ENCODE peak calls at places on chromosome X, in ten cellular contexts. O, A, V, M, G, B, W, U, I and L are unnamed samples.
A peak's percentile ranks its signal among the peaks of the same experiment; 100 is the strongest.

GRCh38 chrX:153750126-153750774 is 13.8 kb upstream of the PLXNB3 start:
- DNase-seq in O (no peak), A (no peak), V (no peak), M (no peak), G (no peak), B (no peak), W (no peak), U (no peak), I (no peak), L (no peak)

GRCh38 chrX:154436597-154437397 is at the start of gene GDI1:
- DNase-seq in O (peak; percentile 80), A (no peak), V (no peak), M (no peak), G (peak; percentile 62), B (peak; percentile 61), W (no peak), U (peak; percentile 56), I (peak; percentile 59), L (peak; percentile 90)

GRCh38 chrX:98350940-98351339 is 1467.2 kb downstream of the RPA4 start:
- DNase-seq in O (no peak), A (no peak), V (no peak), M (no peak), G (no peak), B (no peak), W (no peak), U (no peak), I (no peak), L (no peak)

GRCh38 chrX:119391279-119391678 is 7.9 kb upstream of the SLC25A43 start:
- DNase-seq in O (peak; percentile 27), A (no peak), V (peak; percentile 61), M (peak; percentile 19), G (peak; percentile 32), B (no peak), W (no peak), U (no peak), I (no peak), L (no peak)

GRCh38 chrX:123920065-123920785 is 41.3 kb upstream of the STAG2 start:
- DNase-seq in O (no peak), A (no peak), V (no peak), M (peak; percentile 38), G (peak; percentile 65), B (no peak), W (no peak), U (no peak), I (no peak), L (no peak)

GRCh38 chrX:140980271-140980670 is 22.1 kb upstream of the SPANXB1 start:
- DNase-seq in O (no peak), A (no peak), V (no peak), M (no peak), G (no peak), B (no peak), W (no peak), U (no peak), I (no peak), L (no peak)

GRCh38 chrX:69618803-69619202 is 2.9 kb downstream of the EDA start:
- DNase-seq in O (no peak), A (no peak), V (peak; percentile 18), M (peak; percentile 5), G (peak; percentile 3), B (no peak), W (no peak), U (peak; percentile 30), I (no peak), L (peak; percentile 11)

GRCh38 chrX:2342878-2343277 is 157.9 kb downstream of the DHRSX start:
- DNase-seq in O (no peak), A (no peak), V (no peak), M (peak; percentile 94), G (peak; percentile 62), B (no peak), W (no peak), U (no peak), I (no peak), L (no peak)

GRCh38 chrX:134469481-134469880 is 9.5 kb downstream of the HPRT1 start:
- DNase-seq in O (no peak), A (no peak), V (no peak), M (peak; percentile 14), G (peak; percentile 28), B (no peak), W (no peak), U (no peak), I (no peak), L (no peak)

GRCh38 chrX:151151668-151152267 is 24.6 kb upstream of the GPR50 start:
- DNase-seq in O (peak; percentile 38), A (no peak), V (peak; percentile 26), M (peak; percentile 16), G (peak; percentile 50), B (no peak), W (no peak), U (no peak), I (no peak), L (peak; percentile 28)

GRCh38 chrX:8864151-8864550 is 63.0 kb upstream of the FAM9A start:
- DNase-seq in O (no peak), A (no peak), V (no peak), M (no peak), G (no peak), B (no peak), W (no peak), U (no peak), I (no peak), L (no peak)

GRCh38 chrX:41670108-41670507 is 18.7 kb upstream of the GPR34 start:
- DNase-seq in O (no peak), A (no peak), V (no peak), M (no peak), G (peak; percentile 5), B (no peak), W (no peak), U (no peak), I (no peak), L (no peak)

GRCh38 chrX:18151661-18152060 is 69.0 kb downstream of the BEND2 start:
- DNase-seq in O (no peak), A (no peak), V (no peak), M (no peak), G (no peak), B (no peak), W (no peak), U (no peak), I (no peak), L (no peak)

GRCh38 chrX:102832661-102833060 is 104.4 kb upstream of the RAB40AL start:
- DNase-seq in O (no peak), A (no peak), V (no peak), M (peak; percentile 73), G (peak; percentile 70), B (no peak), W (no peak), U (no peak), I (no peak), L (no peak)

GRCh38 chrX:103063918-103064434 is at the start of gene BEX1:
- DNase-seq in O (no peak), A (no peak), V (no peak), M (peak; percentile 54), G (peak; percentile 0), B (no peak), W (peak; percentile 57), U (peak; percentile 63), I (peak; percentile 44), L (no peak)

DNA sequence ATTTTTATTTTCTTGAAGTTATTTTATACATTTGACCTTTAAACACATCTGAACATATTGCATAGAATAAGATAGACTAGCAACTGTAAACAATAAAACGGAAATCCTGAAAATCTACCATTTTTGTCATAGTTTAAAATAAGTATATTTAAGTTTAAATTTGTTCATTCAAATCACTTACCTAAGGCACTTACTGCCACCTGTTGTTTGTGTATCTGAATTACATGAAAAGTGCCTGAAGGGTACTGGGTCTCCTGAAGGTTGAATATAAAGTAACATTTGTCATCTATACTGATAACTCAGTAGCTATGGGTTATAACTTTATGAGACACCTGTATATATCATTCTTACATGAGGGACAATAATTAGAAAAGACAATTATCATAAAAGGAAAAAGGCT is 38.6 kb downstream of the TRPC5 start:
- DNase-seq in O (no peak), A (no peak), V (no peak), M (no peak), G (no peak), B (no peak), W (no peak), U (no peak), I (no peak), L (no peak)
- TF ChIP-seq CTCF in O (peak; percentile 8), A (no peak), V (no peak), M (no peak), G (peak; percentile 25), B (no peak), W (peak; percentile 79), U (no peak), I (peak; percentile 36), L (no peak)

GRCh38 chrX:117839544-117839943 is 277.1 kb downstream of the KLHL13 start:
- DNase-seq in O (no peak), A (no peak), V (no peak), M (no peak), G (no peak), B (no peak), W (no peak), U (no peak), I (no peak), L (no peak)
- TF ChIP-seq CTCF in O (no peak), A (no peak), V (no peak), M (no peak), G (no peak), B (no peak), W (no peak), U (no peak), I (no peak), L (no peak)

DNA sequence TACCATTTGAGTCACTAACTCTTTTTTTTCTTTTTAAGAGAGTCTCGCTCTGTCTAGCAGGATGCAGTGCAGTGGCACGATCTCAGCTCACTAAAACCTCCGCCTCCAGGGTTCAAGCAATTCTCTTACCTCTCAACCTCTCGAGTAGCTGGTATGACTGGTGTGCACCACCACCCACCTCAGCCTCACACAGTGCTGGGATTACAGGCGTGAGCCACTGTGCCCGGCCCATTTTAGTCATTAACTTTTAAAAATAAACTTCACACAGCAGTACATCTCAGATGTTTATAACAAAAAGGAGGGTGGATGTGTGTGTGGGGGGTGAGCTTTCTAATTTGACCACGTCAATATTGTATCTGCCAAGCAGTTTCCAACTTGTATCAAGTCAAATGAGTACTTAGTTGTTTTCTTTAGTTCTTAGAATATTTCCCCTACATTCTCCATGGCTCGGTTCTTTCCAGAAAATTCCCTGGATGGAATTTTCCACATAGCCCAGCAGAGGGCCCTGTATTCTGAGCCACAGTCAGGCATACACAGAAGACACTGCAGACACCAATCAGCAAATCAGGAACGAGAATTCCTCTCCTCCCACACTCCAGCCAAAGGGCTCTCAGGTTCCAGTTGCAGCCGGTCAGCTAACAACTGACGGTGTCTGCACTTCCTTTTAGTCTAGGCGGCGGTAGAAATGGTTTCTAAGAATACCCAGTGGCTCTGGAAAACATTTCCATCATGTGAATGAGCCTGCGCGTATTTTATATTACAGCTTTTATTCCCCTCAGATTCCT is 20.1 kb upstream of the ARAF start:
- DNase-seq in O (peak; percentile 58), A (peak; percentile 48), V (peak; percentile 79), M (peak; percentile 90), G (peak; percentile 88), B (no peak), W (peak; percentile 43), U (peak; percentile 85), I (peak; percentile 54), L (peak; percentile 34)
- TF ChIP-seq CTCF in O (peak; percentile 25), A (peak; percentile 44), V (peak; percentile 44), M (peak; percentile 72), G (peak; percentile 62), B (peak; percentile 19), W (peak; percentile 61), U (peak; percentile 78), I (peak; percentile 33), L (no peak)

DNA sequence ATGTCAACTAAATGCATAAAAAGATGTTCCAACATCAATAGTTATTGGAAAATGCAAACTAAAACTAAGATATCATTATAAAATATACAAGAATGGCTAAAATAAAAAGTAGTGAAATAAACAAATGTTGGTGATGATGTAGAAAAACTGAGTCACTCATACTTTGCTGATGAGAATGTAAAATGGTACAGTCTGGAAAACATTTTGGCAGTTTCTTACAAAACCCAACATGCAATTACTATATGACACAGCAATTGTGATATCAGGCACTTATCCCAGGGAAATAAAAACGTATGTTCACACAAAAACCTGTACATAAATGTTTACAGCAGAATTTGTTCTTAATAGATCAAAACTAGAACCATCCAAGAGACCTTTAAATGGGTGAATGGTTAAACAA is 182.6 kb downstream of the RTL9 start:
- DNase-seq in O (no peak), A (no peak), V (no peak), M (no peak), G (peak; percentile 40), B (no peak), W (no peak), U (no peak), I (no peak), L (no peak)
- TF ChIP-seq CTCF in O (no peak), A (no peak), V (no peak), M (no peak), G (no peak), B (no peak), W (no peak), U (no peak), I (no peak), L (no peak)